ENCODE peak calls at places on chromosomes 16 and 17, in eight cellular contexts. H is BJ, N is myocyte, X is T-helper 1 cell, R is esophagus muscularis mucosa, C is HT-29, M is esophagus squamous epithelium, I is iPS-NIHi11. K is an unnamed sample.

GRCh38 chr16:48276102-48276501 is 28.8 kb upstream of the ABCC11 start:
- DNase-seq in C (peak; percentile 26), I (no peak), M (no peak), R (no peak), N (no peak), H (peak; percentile 4), X (no peak), K (no peak)

GRCh38 chr16:51818342-51818944 is 667.4 kb upstream of the SALL1 start:
- DNase-seq in N (peak; percentile 75), H (no peak), I (peak; percentile 49), C (peak; percentile 56), X (no peak), M (no peak), R (no peak), K (no peak)

GRCh38 chr17:77281024-77281903 is 140.5 kb downstream of the SEC14L1 start:
- DNase-seq in X (peak; percentile 32), C (peak; percentile 81), M (no peak), N (no peak), H (no peak), R (no peak), I (peak; percentile 98), K (no peak)

GRCh38 chr16:70453891-70454220 is 539 bp upstream of the FCSK start:
- DNase-seq in C (no peak), I (no peak), M (no peak), H (no peak), X (no peak), N (peak; percentile 72), R (no peak), K (no peak)

GRCh38 chr16:64253114-64253513 is 868.7 kb downstream of the CDH11 start:
- DNase-seq in N (no peak), M (no peak), R (no peak), C (no peak), X (no peak), H (no peak), I (no peak), K (no peak)

GRCh38 chr17:73560661-73561060 is 83.6 kb downstream of the SDK2 start:
- DNase-seq in H (no peak), N (no peak), M (no peak), X (no peak), R (no peak), C (no peak), I (peak; percentile 66), K (no peak)

GRCh38 chr17:82915010-82915696 is 75.3 kb upstream of the ZNF750 start:
- DNase-seq in H (no peak), N (no peak), X (no peak), R (no peak), I (peak; percentile 79), C (no peak), M (no peak), K (no peak)

GRCh38 chr17:46853896-46854444 is 2.6 kb downstream of the WNT9B start:
- DNase-seq in R (no peak), I (no peak), N (no peak), X (no peak), H (no peak), M (no peak), C (no peak), K (no peak)

GRCh38 chr17:45666641-45667040 is 117.5 kb upstream of the CRHR1 start:
- DNase-seq in I (no peak), N (no peak), X (no peak), C (no peak), H (no peak), M (no peak), R (no peak), K (no peak)

GRCh38 chr17:70184207-70184606 is 14.9 kb downstream of the KCNJ2 start:
- DNase-seq in R (no peak), C (no peak), I (no peak), M (no peak), H (no peak), N (no peak), X (no peak), K (no peak)

GRCh38 chr16:57630931-57631845 is 2.8 kb downstream of the ADGRG1 start:
- DNase-seq in N (peak; percentile 81), M (no peak), H (no peak), I (no peak), R (no peak), X (no peak), C (no peak), K (no peak)

GRCh38 chr16:20851601-20852000 is 45.3 kb downstream of the REXO5 start:
- DNase-seq in R (peak; percentile 94), C (peak; percentile 53), X (no peak), H (peak; percentile 73), M (no peak), N (peak; percentile 88), I (peak; percentile 43), K (no peak)

GRCh38 chr16:17578921-17579876 is 108.4 kb upstream of the XYLT1 start:
- DNase-seq in I (peak; percentile 83), N (peak; percentile 46), X (peak; percentile 45), M (no peak), C (peak; percentile 75), R (no peak), H (peak; percentile 40), K (peak; percentile 5)

GRCh38 chr17:7580631-7581554 is 1.5 kb downstream of the CD68 start:
- DNase-seq in I (no peak), M (no peak), H (no peak), X (no peak), N (no peak), C (no peak), R (no peak), K (no peak)

GRCh38 chr17:74979408-74980146 is 7.0 kb upstream of the HID1 start:
- DNase-seq in H (no peak), C (no peak), M (no peak), R (no peak), I (no peak), N (no peak), X (no peak), K (no peak)

GRCh38 chr16:21104124-21104860 is 46.4 kb downstream of the DNAH3 start:
- DNase-seq in I (no peak), H (peak; percentile 36), M (no peak), C (no peak), N (peak; percentile 57), X (no peak), R (peak; percentile 84), K (peak; percentile 3)

GRCh38 chr17:72393553-72393952 is 272.7 kb downstream of the SOX9 start:
- DNase-seq in C (no peak), H (no peak), M (no peak), R (no peak), I (no peak), X (no peak), N (peak; percentile 32), K (no peak)

GRCh38 chr16:48720266-48720665 is 110.3 kb upstream of the N4BP1 start:
- DNase-seq in X (no peak), R (no peak), M (no peak), C (peak; percentile 14), I (peak; percentile 72), H (no peak), N (peak; percentile 27), K (no peak)

GRCh38 chr17:69404398-69404797 is 10.1 kb upstream of the MAP2K6 start:
- DNase-seq in M (no peak), N (no peak), R (no peak), C (no peak), I (no peak), X (no peak), H (peak; percentile 67), K (no peak)

GRCh38 chr16:4157376-4157825 is 41.2 kb upstream of the ADCY9 start:
- DNase-seq in M (no peak), H (no peak), N (no peak), C (no peak), X (no peak), I (no peak), R (no peak), K (no peak)

GRCh38 chr16:26963109-26963508 is 103.6 kb upstream of the C16orf82 start:
- DNase-seq in H (no peak), R (no peak), I (peak; percentile 82), N (no peak), M (no peak), C (peak; percentile 3), X (peak; percentile 21), K (no peak)

GRCh38 chr17:3773511-3773910 is 27.5 kb downstream of the ITGAE start:
- DNase-seq in N (peak; percentile 9), R (no peak), H (no peak), C (no peak), I (no peak), X (no peak), M (no peak), K (no peak)

GRCh38 chr17:17751996-17752821 is 71.0 kb downstream of the RAI1 start:
- DNase-seq in R (peak; percentile 100), C (peak; percentile 84), M (peak; percentile 88), I (peak; percentile 98), N (peak; percentile 93), X (peak; percentile 97), H (peak; percentile 55), K (peak; percentile 20)

GRCh38 chr17:29469251-29469650 is 79.1 kb downstream of the TAOK1 start:
- DNase-seq in N (no peak), I (no peak), C (no peak), R (no peak), H (no peak), M (no peak), X (no peak), K (peak; percentile 26)

GRCh38 chr17:76869878-76870714 is 1.9 kb downstream of the MGAT5B start:
- DNase-seq in H (no peak), M (no peak), C (no peak), X (no peak), I (peak; percentile 89), R (no peak), N (no peak), K (no peak)

GRCh38 chr17:3043737-3044365 is 19.6 kb downstream of the OR1D5 start:
- DNase-seq in H (no peak), C (no peak), M (no peak), I (no peak), X (peak; percentile 15), R (no peak), N (no peak), K (no peak)

GRCh38 chr16:50540711-50541007 is 7.5 kb upstream of the NKD1 start:
- DNase-seq in H (no peak), R (no peak), C (no peak), I (no peak), X (no peak), N (no peak), M (no peak), K (no peak)

GRCh38 chr17:60630352-60630751 is 30.4 kb downstream of the PPM1D start:
- DNase-seq in X (no peak), I (no peak), C (no peak), R (no peak), M (no peak), H (no peak), N (peak; percentile 10), K (peak; percentile 14)

K was measured in SK-N-MC.